ENCODE peak calls at places on chromosome 4, in four cellular contexts. T is activated CD4-positive, CD25-positive, alpha-beta regulatory T cell treated with anti-CD3 and anti-CD28 coated beads, Interleukin-2, amount 50 U/mL, for 72 hours; I is NCI-H1092 treated with DMSO at 0.1 percent for 48 hours; S is HEK293T. O is an unnamed sample.

GRCh38 chr4:13047591-13047990 is 436.5 kb downstream of the RAB28 start:
- DNase-seq in T (no peak), I (no peak), S (no peak), O (no peak)

GRCh38 chr4:92035666-92036065 is 268.1 kb upstream of the GRID2 start:
- DNase-seq in T (no peak), I (no peak), S (no peak), O (no peak)

GRCh38 chr4:176762661-176763308 is 29.9 kb downstream of the VEGFC start:
- DNase-seq in T (no peak), I (no peak), S (no peak), O (no peak)

GRCh38 chr4:180059216-180059881 is 2183.9 kb upstream of the TENM3 start:
- DNase-seq in T (no peak), I (no peak), S (peak), O (no peak)

GRCh38 chr4:16544251-16544721 is 318.0 kb upstream of the TAPT1 start:
- DNase-seq in T (no peak), I (no peak), S (no peak), O (no peak)

GRCh38 chr4:130092187-130093015 is 996.4 kb downstream of the C4orf33 start:
- DNase-seq in T (no peak), I (no peak), S (no peak), O (no peak)

GRCh38 chr4:119314356-119314755 is 7.6 kb downstream of the FABP2 start:
- DNase-seq in T (no peak), I (peak), S (peak), O (no peak)

GRCh38 chr4:103075435-103075893 is 1.1 kb downstream of the SLC9B2 start:
- DNase-seq in T (no peak), I (peak), S (no peak), O (no peak)

GRCh38 chr4:38563703-38564490 is 100.1 kb upstream of the KLF3 start:
- DNase-seq in T (no peak), I (peak), S (no peak), O (peak)

GRCh38 chr4:14632041-14632440 is 370.2 kb upstream of the CPEB2 start:
- DNase-seq in T (no peak), I (no peak), S (no peak), O (no peak)

GRCh38 chr4:88725986-88726385 is 28.4 kb upstream of the NAP1L5 start:
- DNase-seq in T (no peak), I (no peak), S (no peak), O (no peak)

GRCh38 chr4:8726344-8726851 is 133.8 kb downstream of the CPZ start:
- DNase-seq in T (peak), I (no peak), S (no peak), O (no peak)

GRCh38 chr4:19623866-19624265 is 627.8 kb upstream of the SLIT2 start:
- DNase-seq in T (no peak), I (no peak), S (no peak), O (no peak)

GRCh38 chr4:164169591-164169990 is 584.3 kb upstream of the SMIM31 start:
- DNase-seq in T (no peak), I (no peak), S (no peak), O (no peak)

GRCh38 chr4:123350191-123350544 is 46.4 kb upstream of the SPRY1 start:
- DNase-seq in T (no peak), I (peak), S (no peak), O (no peak)

GRCh38 chr4:114997596-114997995 is 115.8 kb downstream of the NDST4 start:
- DNase-seq in T (no peak), I (no peak), S (no peak), O (no peak)

GRCh38 chr4:68182382-68182820 is 52.7 kb upstream of the TMPRSS11F start:
- DNase-seq in T (no peak), I (no peak), S (no peak), O (no peak)

GRCh38 chr4:159191989-159192388 is 89.1 kb downstream of the RAPGEF2 start:
- DNase-seq in T (no peak), I (no peak), S (peak), O (no peak)

GRCh38 chr4:6229671-6230501 is 29.5 kb upstream of the JAKMIP1 start:
- DNase-seq in T (no peak), I (no peak), S (no peak), O (no peak)

GRCh38 chr4:169059294-169060201 is 49.5 kb upstream of the CBR4 start:
- DNase-seq in T (no peak), I (no peak), S (no peak), O (no peak)

GRCh38 chr4:51958199-51958968 is 61.8 kb downstream of the LRRC66 start:
- DNase-seq in T (no peak), I (no peak), S (no peak), O (no peak)

GRCh38 chr4:128163177-128164117 is 102.3 kb downstream of the LARP1B start:
- DNase-seq in T (no peak), I (no peak), S (no peak), O (no peak)

GRCh38 chr4:140220053-140220452 is 66.1 kb upstream of the MAML3 start:
- DNase-seq in T (no peak), I (no peak), S (no peak), O (no peak)

GRCh38 chr4:37892641-37893040 is 1.8 kb downstream of the TBC1D1 start:
- DNase-seq in T (peak), I (no peak), S (no peak), O (no peak)

GRCh38 chr4:176340871-176341685 is 21.3 kb downstream of the SPCS3 start:
- DNase-seq in T (no peak), I (peak), S (peak), O (no peak)

GRCh38 chr4:177442623-177443155 is 452 bp upstream of the AGA start:
- DNase-seq in T (no peak), I (peak), S (peak), O (no peak)

GRCh38 chr4:183333983-183334382 is 11.8 kb upstream of the CLDN24 start:
- DNase-seq in T (no peak), I (no peak), S (no peak), O (peak)

GRCh38 chr4:82519776-82520175 is 42.0 kb downstream of the TMEM150C start:
- DNase-seq in T (no peak), I (no peak), S (no peak), O (no peak)

GRCh38 chr4:124202106-124202505 is 510.4 kb downstream of the ANKRD50 start:
- DNase-seq in T (no peak), I (no peak), S (no peak), O (no peak)

O was measured in NCI-H2029.